ENCODE peak calls at places on chromosome 5, in five cellular contexts. One of them, this sample, is unnamed.

GRCh38 chr5:81604193-81604592 is 146.7 kb downstream of the SSBP2 start:
- DNase-seq in HT-29: no peak
- DNase-seq in activated gamma-delta T cell treated with anti-CD3 and anti-CD28 coated beads, Interleukin-2, amount 50 U/mL, for 16 hours: no peak
- DNase-seq in brain microvascular endothelial cell: no peak
- DNase-seq in K562: no peak
- DNase-seq in this sample: no peak

GRCh38 chr5:12965804-12966203 is 978.7 kb downstream of the DNAH5 start:
- DNase-seq in HT-29: no peak
- DNase-seq in activated gamma-delta T cell treated with anti-CD3 and anti-CD28 coated beads, Interleukin-2, amount 50 U/mL, for 16 hours: no peak
- DNase-seq in brain microvascular endothelial cell: no peak
- DNase-seq in K562: no peak
- DNase-seq in this sample: no peak

GRCh38 chr5:149857499-149857898 is 87.1 kb downstream of the PDE6A start:
- DNase-seq in HT-29: peak
- DNase-seq in activated gamma-delta T cell treated with anti-CD3 and anti-CD28 coated beads, Interleukin-2, amount 50 U/mL, for 16 hours: no peak
- DNase-seq in brain microvascular endothelial cell: peak
- DNase-seq in K562: no peak
- DNase-seq in this sample: no peak

GRCh38 chr5:96968074-96968473 is 32.2 kb downstream of the LNPEP start:
- DNase-seq in HT-29: peak
- DNase-seq in activated gamma-delta T cell treated with anti-CD3 and anti-CD28 coated beads, Interleukin-2, amount 50 U/mL, for 16 hours: no peak
- DNase-seq in brain microvascular endothelial cell: peak
- DNase-seq in K562: no peak
- DNase-seq in this sample: no peak

GRCh38 chr5:149212203-149212951 is 59.3 kb upstream of the AFAP1L1 start:
- DNase-seq in HT-29: peak
- DNase-seq in activated gamma-delta T cell treated with anti-CD3 and anti-CD28 coated beads, Interleukin-2, amount 50 U/mL, for 16 hours: no peak
- DNase-seq in brain microvascular endothelial cell: peak
- DNase-seq in K562: no peak
- DNase-seq in this sample: no peak

GRCh38 chr5:116484645-116485044 is 90.0 kb downstream of the SEMA6A start:
- DNase-seq in HT-29: no peak
- DNase-seq in activated gamma-delta T cell treated with anti-CD3 and anti-CD28 coated beads, Interleukin-2, amount 50 U/mL, for 16 hours: no peak
- DNase-seq in brain microvascular endothelial cell: no peak
- DNase-seq in K562: no peak
- DNase-seq in this sample: no peak

GRCh38 chr5:61402244-61402823 is 70.3 kb downstream of the ZSWIM6 start:
- DNase-seq in HT-29: no peak
- DNase-seq in activated gamma-delta T cell treated with anti-CD3 and anti-CD28 coated beads, Interleukin-2, amount 50 U/mL, for 16 hours: no peak
- DNase-seq in brain microvascular endothelial cell: no peak
- DNase-seq in K562: no peak
- DNase-seq in this sample: no peak

GRCh38 chr5:135242021-135242480 is 157.0 kb downstream of the MACROH2A1 start:
- DNase-seq in HT-29: no peak
- DNase-seq in activated gamma-delta T cell treated with anti-CD3 and anti-CD28 coated beads, Interleukin-2, amount 50 U/mL, for 16 hours: no peak
- DNase-seq in brain microvascular endothelial cell: no peak
- DNase-seq in K562: no peak
- DNase-seq in this sample: no peak

GRCh38 chr5:172496671-172497371 is 42.5 kb upstream of the SH3PXD2B start:
- DNase-seq in HT-29: no peak
- DNase-seq in activated gamma-delta T cell treated with anti-CD3 and anti-CD28 coated beads, Interleukin-2, amount 50 U/mL, for 16 hours: no peak
- DNase-seq in brain microvascular endothelial cell: peak
- DNase-seq in K562: no peak
- DNase-seq in this sample: no peak

GRCh38 chr5:132410451-132411381 is 41.2 kb downstream of the SLC22A5 start:
- DNase-seq in HT-29: peak
- DNase-seq in activated gamma-delta T cell treated with anti-CD3 and anti-CD28 coated beads, Interleukin-2, amount 50 U/mL, for 16 hours: peak
- DNase-seq in brain microvascular endothelial cell: peak
- DNase-seq in K562: peak
- DNase-seq in this sample: peak

GRCh38 chr5:139903805-139904565 is 108.4 kb downstream of the PSD2 start:
- DNase-seq in HT-29: no peak
- DNase-seq in activated gamma-delta T cell treated with anti-CD3 and anti-CD28 coated beads, Interleukin-2, amount 50 U/mL, for 16 hours: no peak
- DNase-seq in brain microvascular endothelial cell: no peak
- DNase-seq in K562: peak
- DNase-seq in this sample: peak

GRCh38 chr5:155700333-155700732 is 626.6 kb upstream of the SGCD start:
- DNase-seq in HT-29: peak
- DNase-seq in activated gamma-delta T cell treated with anti-CD3 and anti-CD28 coated beads, Interleukin-2, amount 50 U/mL, for 16 hours: no peak
- DNase-seq in brain microvascular endothelial cell: no peak
- DNase-seq in K562: no peak
- DNase-seq in this sample: no peak

GRCh38 chr5:173868096-173868879 is 19.9 kb upstream of the CPEB4 start:
- DNase-seq in HT-29: peak
- DNase-seq in activated gamma-delta T cell treated with anti-CD3 and anti-CD28 coated beads, Interleukin-2, amount 50 U/mL, for 16 hours: no peak
- DNase-seq in brain microvascular endothelial cell: peak
- DNase-seq in K562: no peak
- DNase-seq in this sample: no peak

GRCh38 chr5:132003170-132003744 is 8.2 kb downstream of the ACSL6 start:
- DNase-seq in HT-29: no peak
- DNase-seq in activated gamma-delta T cell treated with anti-CD3 and anti-CD28 coated beads, Interleukin-2, amount 50 U/mL, for 16 hours: no peak
- DNase-seq in brain microvascular endothelial cell: no peak
- DNase-seq in K562: peak
- DNase-seq in this sample: no peak

GRCh38 chr5:149995385-149996085 is 4.9 kb downstream of the TIGD6 start:
- DNase-seq in HT-29: no peak
- DNase-seq in activated gamma-delta T cell treated with anti-CD3 and anti-CD28 coated beads, Interleukin-2, amount 50 U/mL, for 16 hours: no peak
- DNase-seq in brain microvascular endothelial cell: no peak
- DNase-seq in K562: no peak
- DNase-seq in this sample: no peak

GRCh38 chr5:92991681-92992472 is 589.1 kb downstream of the NR2F1-AS1 start:
- DNase-seq in HT-29: no peak
- DNase-seq in activated gamma-delta T cell treated with anti-CD3 and anti-CD28 coated beads, Interleukin-2, amount 50 U/mL, for 16 hours: no peak
- DNase-seq in brain microvascular endothelial cell: peak
- DNase-seq in K562: no peak
- DNase-seq in this sample: no peak

GRCh38 chr5:112240011-112240410 is 179.1 kb downstream of the EPB41L4A start:
- DNase-seq in HT-29: peak
- DNase-seq in activated gamma-delta T cell treated with anti-CD3 and anti-CD28 coated beads, Interleukin-2, amount 50 U/mL, for 16 hours: no peak
- DNase-seq in brain microvascular endothelial cell: no peak
- DNase-seq in K562: no peak
- DNase-seq in this sample: no peak

GRCh38 chr5:116572375-116573278 is 2.0 kb downstream of the SEMA6A start:
- DNase-seq in HT-29: no peak
- DNase-seq in activated gamma-delta T cell treated with anti-CD3 and anti-CD28 coated beads, Interleukin-2, amount 50 U/mL, for 16 hours: no peak
- DNase-seq in brain microvascular endothelial cell: no peak
- DNase-seq in K562: no peak
- DNase-seq in this sample: peak

GRCh38 chr5:149572576-149573231 is 8.6 kb upstream of the ARHGEF37 start:
- DNase-seq in HT-29: no peak
- DNase-seq in activated gamma-delta T cell treated with anti-CD3 and anti-CD28 coated beads, Interleukin-2, amount 50 U/mL, for 16 hours: no peak
- DNase-seq in brain microvascular endothelial cell: no peak
- DNase-seq in K562: no peak
- DNase-seq in this sample: no peak

GRCh38 chr5:176497852-176498251 is 39.4 kb downstream of the RNF44 start:
- DNase-seq in HT-29: no peak
- DNase-seq in activated gamma-delta T cell treated with anti-CD3 and anti-CD28 coated beads, Interleukin-2, amount 50 U/mL, for 16 hours: no peak
- DNase-seq in brain microvascular endothelial cell: peak
- DNase-seq in K562: no peak
- DNase-seq in this sample: no peak

GRCh38 chr5:79499640-79500273 is 14.2 kb downstream of the HOMER1 start:
- DNase-seq in HT-29: no peak
- DNase-seq in activated gamma-delta T cell treated with anti-CD3 and anti-CD28 coated beads, Interleukin-2, amount 50 U/mL, for 16 hours: no peak
- DNase-seq in brain microvascular endothelial cell: no peak
- DNase-seq in K562: no peak
- DNase-seq in this sample: no peak

GRCh38 chr5:164214698-164215097 is 709.3 kb downstream of the MAT2B start:
- DNase-seq in HT-29: no peak
- DNase-seq in activated gamma-delta T cell treated with anti-CD3 and anti-CD28 coated beads, Interleukin-2, amount 50 U/mL, for 16 hours: no peak
- DNase-seq in brain microvascular endothelial cell: no peak
- DNase-seq in K562: no peak
- DNase-seq in this sample: no peak